ENCODE peak calls at places on chromosome 6, in six cellular contexts. W is stromal cell of bone marrow; Y is cardiac muscle cell; D is left lung; V is stimulated activated CD8-positive, alpha-beta memory T cell treated with anti-CD3 and anti-CD28 coated beads, Interleukin-12 subunit alpha, Interleukin-12 subunit beta, amount 100 ng/mL, for 4 hours; X is COR-L47. U is an unnamed sample.

GRCh38 chr6:158769696-158770446 is 49.3 kb downstream of the EZR start:
- DNase-seq in W (no peak), Y (peak; percentile 16), D (no peak), V (no peak), X (peak; percentile 36), U (no peak)

GRCh38 chr6:36128793-36129192 is 1.5 kb upstream of the MAPK13 start:
- DNase-seq in W (no peak), Y (no peak), D (no peak), V (no peak), X (no peak), U (no peak)

GRCh38 chr6:50815436-50816114 is 3.1 kb upstream of the TFAP2B start:
- DNase-seq in W (peak; percentile 6), Y (peak; percentile 22), D (no peak), V (no peak), X (peak; percentile 14), U (no peak)

GRCh38 chr6:129493396-129493902 is 216.5 kb downstream of the ARHGAP18 start:
- DNase-seq in W (peak; percentile 31), Y (no peak), D (no peak), V (no peak), X (no peak), U (no peak)

GRCh38 chr6:144314003-144314485 is 28.9 kb downstream of the UTRN start:
- DNase-seq in W (peak; percentile 82), Y (peak; percentile 83), D (peak; percentile 90), V (no peak), X (no peak), U (no peak)

GRCh38 chr6:31701666-31702420 is 1.3 kb downstream of the ABHD16A start:
- DNase-seq in W (no peak), Y (peak; percentile 32), D (no peak), V (no peak), X (no peak), U (peak; percentile 19)

GRCh38 chr6:132964101-132964867 is 149.9 kb downstream of the RPS12 start:
- DNase-seq in W (peak; percentile 6), Y (peak; percentile 68), D (no peak), V (no peak), X (peak; percentile 57), U (peak; percentile 85)

GRCh38 chr6:132334517-132334876 is 66.8 kb downstream of the MOXD1 start:
- DNase-seq in W (no peak), Y (no peak), D (no peak), V (no peak), X (no peak), U (no peak)

GRCh38 chr6:40713002-40713719 is 126.0 kb upstream of the LRFN2 start:
- DNase-seq in W (peak; percentile 19), Y (no peak), D (no peak), V (no peak), X (no peak), U (no peak)

GRCh38 chr6:169864148-169865030 is 113.0 kb downstream of the ERMARD start:
- DNase-seq in W (no peak), Y (no peak), D (no peak), V (no peak), X (peak; percentile 84), U (peak; percentile 86)

GRCh38 chr6:15365273-15365687 is 119.4 kb downstream of the JARID2 start:
- DNase-seq in W (peak; percentile 64), Y (peak; percentile 93), D (peak; percentile 86), V (peak; percentile 11), X (peak; percentile 94), U (peak; percentile 98)

GRCh38 chr6:104599821-104600658 is 259.7 kb downstream of the HACE1 start:
- DNase-seq in W (no peak), Y (peak; percentile 47), D (no peak), V (no peak), X (no peak), U (no peak)

U was measured in NCI-H748 treated with DMSO at 0.1 percent for 48 hours.